ENCODE peak calls at places on chromosomes 2 and 18, in eight cellular contexts. U is G401; G is Peyer's patch; M is left cardiac atrium; I is H54; L is activated T-helper 9 cell treated with anti-CD3 and anti-CD28 coated beads, Interleukin-2, amount 50 U/mL, for 16 hours; O is stimulated activated CD4-positive, alpha-beta T cell treated with anti-CD3 and anti-CD28 coated beads, Interleukin-4, amount 100 ng/mL, for 48 hours; Z is RPMI8226. X is an unnamed sample.

GRCh38 chr18:56650056-56650455 is 1.1 kb upstream of the WDR7 start:
- DNase-seq in O (no peak), G (no peak), L (no peak), I (no peak), U (no peak), M (no peak), Z (peak; percentile 11), X (no peak)

GRCh38 chr2:145916799-145917198 is 1396.9 kb upstream of the ZEB2 start:
- DNase-seq in U (no peak), Z (no peak), O (no peak), G (no peak), M (no peak), L (no peak), I (no peak), X (no peak)

GRCh38 chr2:202149155-202149762 is 76.2 kb downstream of the KIAA2012 start:
- DNase-seq in O (no peak), G (no peak), L (no peak), Z (no peak), U (peak; percentile 77), M (peak; percentile 70), I (no peak), X (no peak)

GRCh38 chr2:158103358-158104021 is 1.8 kb downstream of the UPP2 start:
- DNase-seq in U (no peak), O (no peak), G (no peak), L (no peak), I (no peak), Z (no peak), M (no peak), X (no peak)

GRCh38 chr2:26605195-26605968 is 35.8 kb downstream of the CIB4 start:
- DNase-seq in U (peak; percentile 76), M (no peak), I (peak; percentile 46), O (no peak), Z (peak; percentile 56), L (no peak), G (peak; percentile 74), X (no peak)

GRCh38 chr2:77487074-77487803 is 34.9 kb downstream of the LRRTM4 start:
- DNase-seq in M (no peak), L (no peak), O (no peak), I (no peak), U (no peak), G (no peak), Z (no peak), X (no peak)

GRCh38 chr18:56992777-56993176 is 154.1 kb upstream of the BOD1L2 start:
- DNase-seq in I (no peak), M (no peak), O (no peak), G (no peak), L (no peak), Z (no peak), U (no peak), X (no peak)

GRCh38 chr2:46227674-46228289 is 69.4 kb upstream of the EPAS1 start:
- DNase-seq in M (no peak), O (no peak), L (no peak), Z (no peak), G (no peak), U (no peak), I (no peak), X (no peak)

GRCh38 chr2:15674637-15675455 is 83.2 kb downstream of the DDX1 start:
- DNase-seq in G (no peak), U (no peak), I (peak; percentile 76), O (no peak), Z (no peak), M (no peak), L (no peak), X (no peak)

GRCh38 chr2:158297606-158298005 is 158.9 kb downstream of the CCDC148 start:
- DNase-seq in I (no peak), O (no peak), Z (no peak), L (no peak), U (no peak), G (no peak), M (no peak), X (no peak)

GRCh38 chr2:36547906-36548305 is 50.1 kb downstream of the FEZ2 start:
- DNase-seq in M (no peak), I (no peak), G (no peak), L (no peak), U (no peak), Z (no peak), O (no peak), X (no peak)

GRCh38 chr2:54122171-54122935 is 6.9 kb downstream of the ACYP2 start:
- DNase-seq in U (peak; percentile 84), I (no peak), G (no peak), L (no peak), Z (no peak), M (no peak), O (no peak), X (no peak)

GRCh38 chr2:209138079-209138478 is 285.8 kb upstream of the MAP2 start:
- DNase-seq in L (no peak), I (no peak), Z (no peak), G (no peak), M (no peak), U (no peak), O (no peak), X (no peak)

GRCh38 chr2:188068093-188068492 is 223.6 kb upstream of the GULP1 start:
- DNase-seq in O (no peak), U (no peak), Z (no peak), G (no peak), I (no peak), L (no peak), M (no peak), X (no peak)

GRCh38 chr2:27347641-27348040 is 8.9 kb downstream of the GTF3C2 start:
- DNase-seq in G (no peak), M (no peak), O (no peak), Z (no peak), L (no peak), I (no peak), U (no peak), X (no peak)

X was measured in CD8-positive, alpha-beta T cell.